ENCODE peak calls at places on chromosomes 11 and 22, in seven cellular contexts. M is activated T-helper 9 cell treated with anti-CD3 and anti-CD28 coated beads, Interleukin-2, amount 50 U/mL, for 16 hours; Z is lung; H is astrocyte of the spinal cord; X is substantia nigra; U is AG04450; O is nucleus accumbens. T is an unnamed sample.
A peak's percentile ranks its signal among the peaks of the same experiment; 100 is the strongest.

GRCh38 chr11:6413791-6414231 is 5.1 kb downstream of the APBB1 start:
- DNase-seq in H (no peak), M (no peak), Z (no peak), U (no peak), O (no peak), X (no peak), T (no peak)

GRCh38 chr11:107457205-107457557 is 444 bp downstream of the CWF19L2 start:
- DNase-seq in O (no peak), M (no peak), U (no peak), H (no peak), X (no peak), Z (no peak), T (no peak)

GRCh38 chr11:130166457-130166784 is 6.8 kb downstream of the ST14 start:
- DNase-seq in M (no peak), H (peak; percentile 94), Z (no peak), X (no peak), U (peak; percentile 86), O (no peak), T (peak; percentile 72)

GRCh38 chr22:23840026-23840425 is 1.2 kb upstream of the DERL3 start:
- DNase-seq in U (no peak), X (no peak), M (no peak), H (no peak), O (no peak), Z (no peak), T (no peak)

GRCh38 chr22:49717322-49717919 is 110.3 kb downstream of the BRD1 start:
- DNase-seq in X (no peak), Z (no peak), H (no peak), M (no peak), O (no peak), U (no peak), T (no peak)

GRCh38 chr22:50340157-50340879 is 2.8 kb upstream of the PPP6R2 start:
- DNase-seq in M (no peak), U (no peak), X (no peak), H (no peak), O (no peak), Z (no peak), T (no peak)

GRCh38 chr22:36772451-36772850 is 3.5 kb downstream of the IFT27 start:
- DNase-seq in O (no peak), U (no peak), X (no peak), Z (no peak), H (no peak), M (no peak), T (no peak)

GRCh38 chr22:47842119-47842518 is 1079.7 kb downstream of the TBC1D22A start:
- DNase-seq in Z (no peak), M (no peak), O (no peak), H (no peak), U (no peak), X (no peak), T (no peak)

GRCh38 chr22:36239401-36240171 is at the start of gene APOL2:
- DNase-seq in U (peak; percentile 83), H (peak; percentile 95), X (peak; percentile 88), M (peak; percentile 77), Z (peak; percentile 87), O (peak; percentile 83), T (peak; percentile 93)

GRCh38 chr11:76005746-76006145 is 190.7 kb downstream of the UVRAG start:
- DNase-seq in H (no peak), O (no peak), M (no peak), Z (no peak), X (no peak), U (no peak), T (no peak)

GRCh38 chr11:73004088-73004487 is 138.0 kb downstream of the FCHSD2 start:
- DNase-seq in H (no peak), X (no peak), U (no peak), M (no peak), Z (no peak), O (no peak), T (no peak)

GRCh38 chr11:73760066-73760679 is 701 bp downstream of the RAB6A start:
- DNase-seq in U (no peak), X (peak; percentile 37), H (peak; percentile 46), M (no peak), Z (peak; percentile 63), O (peak; percentile 55), T (peak; percentile 65)

GRCh38 chr22:44108076-44108475 is 72.6 kb upstream of the PARVG start:
- DNase-seq in M (no peak), Z (no peak), X (no peak), U (no peak), O (no peak), H (no peak), T (no peak)

GRCh38 chr11:72786305-72787261 is 7.3 kb downstream of the STARD10 start:
- DNase-seq in O (no peak), Z (peak; percentile 79), M (no peak), H (no peak), U (no peak), X (no peak), T (peak; percentile 92)

GRCh38 chr11:75148436-75148983 is 2.4 kb upstream of the SLCO2B1 start:
- DNase-seq in Z (no peak), U (no peak), H (no peak), O (no peak), M (no peak), X (no peak), T (no peak)